ENCODE peak calls at places on chromosomes 11 and 22, in seven cellular contexts. D is GM23248; O is heart right ventricle; Y is upper lobe of right lung; P is CD8-positive, alpha-beta T cell; M is HCT116; J is heart left ventricle. E is an unnamed sample. For H3K36me3, the result is how much of the 10 kb centered on the place peaks cover.

GRCh38 chr11:47163198-47163597 is 13.5 kb downstream of the ARFGAP2 start:
- DNase-seq in D (no peak), P (no peak), O (no peak), M (no peak), J (no peak), Y (no peak), E (no peak)

GRCh38 chr11:132475046-132475445 is 1057.3 kb downstream of the OPCML start:
- DNase-seq in D (peak), J (no peak), P (no peak), O (no peak), M (no peak), Y (no peak), E (no peak)

GRCh38 chr11:119790476-119790875 is 61.5 kb upstream of the NECTIN1 start:
- DNase-seq in M (no peak), D (no peak), P (no peak), O (no peak), J (no peak), Y (peak), E (no peak)

GRCh38 chr22:17548756-17549035 is 14.6 kb upstream of the SLC25A18 start:
- DNase-seq in J (no peak), Y (no peak), D (no peak), O (no peak), P (no peak), M (no peak), E (no peak)

GRCh38 chr11:116811194-116811593 is 11.9 kb downstream of the APOA4 start:
- DNase-seq in J (no peak), M (no peak), Y (no peak), O (no peak), P (no peak), D (no peak), E (no peak)

GRCh38 chr11:19967796-19968195 is 192.5 kb downstream of the DBX1 start:
- DNase-seq in J (no peak), P (no peak), O (no peak), D (no peak), Y (no peak), M (no peak), E (no peak)

GRCh38 chr11:68854273-68854958 is 12.7 kb upstream of the CPT1A start:
- DNase-seq in D (no peak), M (no peak), J (no peak), Y (peak), P (no peak), O (no peak), E (no peak)

GRCh38 chr11:2868604-2869526 is 16.7 kb downstream of the CDKN1C start:
- DNase-seq in J (no peak), O (no peak), Y (no peak), P (no peak), D (no peak), M (no peak), E (no peak)

GRCh38 chr11:19790831-19791552 is 78.4 kb downstream of the NAV2 start:
- DNase-seq in J (no peak), M (no peak), O (no peak), Y (no peak), D (no peak), P (no peak), E (no peak)

GRCh38 chr11:119797736-119798135 is 68.7 kb upstream of the NECTIN1 start:
- DNase-seq in D (no peak), P (no peak), M (no peak), J (no peak), Y (peak), O (no peak), E (no peak)

GRCh38 chr11:121194731-121195596 is 93.9 kb downstream of the TECTA start:
- DNase-seq in Y (no peak), D (peak), M (peak), J (peak), P (peak), O (peak), E (peak)

GRCh38 chr11:19328586-19329311 is 88.0 kb upstream of the E2F8 start:
- DNase-seq in J (no peak), M (no peak), D (peak), O (no peak), Y (no peak), P (no peak), E (no peak)

GRCh38 chr11:34449013-34449412 is 10.3 kb downstream of the CAT start:
- DNase-seq in P (no peak), M (no peak), D (no peak), O (no peak), Y (no peak), J (no peak), E (no peak)

GRCh38 chr11:9078113-9079041 is 13.0 kb downstream of the SCUBE2 start:
- DNase-seq in Y (no peak), O (no peak), D (no peak), M (no peak), J (no peak), P (no peak), E (no peak)

GRCh38 chr11:57405271-57405890 is 14.9 kb upstream of the PRG2 start:
- DNase-seq in J (no peak), Y (no peak), P (no peak), M (no peak), O (no peak), D (peak), E (no peak)

GRCh38 chr22:46610345-46610744 is 9.8 kb upstream of the GRAMD4 start:
- DNase-seq in J (no peak), M (no peak), P (no peak), Y (no peak), D (no peak), O (no peak), E (no peak)

GRCh38 chr11:77776455-77776854 is 44.1 kb downstream of the RSF1 start:
- DNase-seq in M (peak), D (peak), J (no peak), Y (no peak), P (no peak), O (no peak), E (peak)

GRCh38 chr22:26404851-26405357 is 24.2 kb upstream of the ASPHD2 start:
- DNase-seq in J (no peak), D (peak), M (no peak), P (no peak), O (no peak), Y (no peak), E (no peak)

GRCh38 chr11:12175694-12176241 is 65.4 kb downstream of the MICAL2 start:
- DNase-seq in J (no peak), O (no peak), D (peak), M (peak), Y (peak), P (no peak), E (no peak)

GRCh38 chr22:31678748-31679147 is 16.7 kb upstream of the PISD start:
- DNase-seq in M (no peak), D (no peak), Y (no peak), P (no peak), J (no peak), O (no peak), E (peak)

GRCh38 chr11:19121646-19122045 is 4.7 kb downstream of the ZDHHC13 start:
- DNase-seq in O (no peak), P (no peak), M (no peak), Y (no peak), J (no peak), D (peak), E (no peak)

GRCh38 chr11:32213223-32213622 is 122.3 kb downstream of the RCN1 start:
- DNase-seq in J (no peak), Y (no peak), O (no peak), D (peak), P (no peak), M (no peak), E (no peak)

GRCh38 chr11:130765951-130766649 is 150.2 kb downstream of the SNX19 start:
- DNase-seq in D (peak), Y (no peak), P (no peak), O (no peak), M (no peak), J (no peak), E (no peak)

GRCh38 chr11:71282581-71283351 is 30.4 kb upstream of the SHANK2 start:
- DNase-seq in Y (peak), O (no peak), P (no peak), M (peak), J (no peak), D (no peak), E (no peak)

GRCh38 chr11:107576497-107577086 is 11.1 kb upstream of the ALKBH8 start:
- DNase-seq in P (peak), J (peak), O (peak), M (no peak), D (peak), Y (no peak), E (peak)

GRCh38 chr11:9896902-9897301 is 233.0 kb downstream of the SWAP70 start:
- DNase-seq in P (no peak), O (no peak), M (no peak), D (no peak), J (no peak), Y (no peak), E (no peak)

GRCh38 chr11:64226507-64227051 is 505 bp downstream of the NUDT22 start:
- DNase-seq in O (peak), M (no peak), J (peak), Y (peak), P (peak), D (peak), E (peak)
- H3K4me3 ChIP-seq in O (peak), M (peak), J (peak), Y (peak), P (peak), D (peak), E (peak)

GRCh38 chr11:111941963-111942362 is 4.8 kb downstream of the DIXDC1 start:
- DNase-seq in J (peak), Y (no peak), P (no peak), O (peak), M (no peak), D (peak), E (no peak)
- H3K27ac ChIP-seq in J (peak), Y (no peak), P (no peak), O (no peak), M (no peak), D (peak), E (no peak)

DNA sequence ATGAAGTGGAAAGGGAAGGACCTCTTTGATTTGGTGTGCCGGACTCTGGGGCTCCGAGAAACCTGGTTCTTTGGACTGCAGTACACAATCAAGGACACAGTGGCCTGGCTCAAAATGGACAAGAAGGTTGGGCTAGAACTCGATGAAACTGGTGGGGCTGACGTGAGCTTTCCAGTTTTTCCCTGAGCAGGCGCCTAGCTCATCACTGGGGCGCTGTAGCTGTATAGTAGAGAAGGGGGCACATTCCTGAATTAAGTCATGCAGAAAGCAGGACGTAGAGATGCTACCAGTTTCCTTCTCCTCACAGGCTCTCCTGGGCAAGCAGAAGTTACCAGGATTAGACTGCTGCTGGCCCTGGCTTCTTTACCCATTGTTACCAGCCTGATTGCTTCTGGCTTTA is 33.3 kb downstream of the NF2 start:
- DNase-seq in O (no peak), D (no peak), P (no peak), Y (no peak), J (no peak), M (no peak), E (no peak)
- H3K36me3 ChIP-seq in O (under half), D (under half), P (under half), Y (under half), J (under half), M (under half), E (under half)

GRCh38 chr22:40043086-40043485 is 48.3 kb downstream of the FAM83F start:
- DNase-seq in D (peak), M (no peak), Y (no peak), P (no peak), O (peak), J (no peak), E (no peak)

GRCh38 chr22:40042312-40042711 is 47.6 kb downstream of the FAM83F start:
- DNase-seq in Y (no peak), M (no peak), O (no peak), J (no peak), P (no peak), D (no peak), E (no peak)

GRCh38 chr22:40041738-40042137 is 47.0 kb downstream of the FAM83F start:
- DNase-seq in M (no peak), P (no peak), J (no peak), O (no peak), D (no peak), Y (no peak), E (no peak)

GRCh38 chr22:40039482-40039881 is 44.7 kb downstream of the FAM83F start:
- DNase-seq in P (no peak), Y (peak), M (no peak), J (no peak), D (no peak), O (no peak), E (no peak)

DNA sequence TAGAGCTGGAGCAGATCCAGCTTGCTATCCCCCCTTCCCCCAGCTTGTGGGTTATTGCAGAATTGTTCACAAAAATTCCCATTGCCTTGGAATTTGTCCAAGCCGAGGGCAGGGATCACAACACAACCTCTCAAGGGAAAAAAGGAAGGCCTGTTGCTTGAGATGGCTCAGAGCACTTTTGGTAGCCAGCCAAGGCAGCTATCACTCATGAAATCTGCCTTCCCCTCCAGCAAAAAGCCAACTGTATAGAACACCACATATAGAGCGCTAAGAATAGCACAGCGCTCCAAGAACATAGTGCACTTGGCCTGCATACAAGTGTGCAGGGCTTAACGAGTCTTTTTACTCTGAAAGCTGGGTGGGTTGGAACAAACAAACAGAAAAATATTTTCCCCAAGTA is 46.2 kb downstream of the FAM83F start:
- DNase-seq in M (no peak), D (peak), Y (peak), J (peak), P (no peak), O (peak), E (no peak)
- H3K4me3 ChIP-seq in M (no peak), D (no peak), Y (no peak), J (no peak), P (no peak), O (no peak), E (no peak)

GRCh38 chr22:48700566-48701295 is 1126.9 kb downstream of the BRD1 start:
- DNase-seq in P (no peak), D (no peak), Y (no peak), J (no peak), M (no peak), O (no peak), E (no peak)
- H3K27ac ChIP-seq in P (no peak), D (no peak), Y (no peak), J (no peak), M (no peak), O (no peak), E (no peak)

GRCh38 chr22:30347255-30347892 is 9.3 kb downstream of the SF3A1 start:
- DNase-seq in P (no peak), O (no peak), Y (no peak), M (no peak), J (no peak), D (no peak), E (no peak)
- H3K36me3 ChIP-seq in P (half or more), O (under half), Y (half or more), M (half or more), J (half or more), D (half or more), E (half or more)